ENCODE peak calls at places on chromosome 7, in six cellular contexts. V is hepatocyte, P is trophoblast cell, X is fibroblast of lung, A is GM23248, C is GM23338. G is an unnamed sample.
A peak's percentile ranks its signal among the peaks of the same experiment; 100 is the strongest.

GRCh38 chr7:27248911-27249723 is 6.5 kb downstream of the EVX1 start:
- DNase-seq in V (no peak), P (no peak), X (peak; percentile 46), A (peak; percentile 87), C (peak; percentile 37), G (no peak)

GRCh38 chr7:26197153-26198115 is 3.1 kb downstream of the HNRNPA2B1 start:
- DNase-seq in V (no peak), P (no peak), X (no peak), A (peak; percentile 46), C (no peak), G (no peak)

GRCh38 chr7:130721486-130722277 is 12.3 kb downstream of the KLF14 start:
- DNase-seq in V (peak; percentile 87), P (peak; percentile 81), X (peak; percentile 69), A (peak; percentile 84), C (peak; percentile 81), G (peak; percentile 65)

GRCh38 chr7:77649950-77650349 is 46.3 kb upstream of the RSBN1L start:
- DNase-seq in V (no peak), P (no peak), X (peak; percentile 74), A (peak; percentile 33), C (peak; percentile 11), G (no peak)

GRCh38 chr7:131106681-131107342 is 220.9 kb upstream of the MKLN1 start:
- DNase-seq in V (peak; percentile 50), P (no peak), X (peak; percentile 4), A (peak; percentile 66), C (peak; percentile 55), G (peak; percentile 65)

GRCh38 chr7:33757050-33757449 is 148.3 kb upstream of the BMPER start:
- DNase-seq in V (no peak), P (peak; percentile 86), X (peak; percentile 89), A (peak; percentile 91), C (no peak), G (no peak)

GRCh38 chr7:149685455-149685854 is 87.9 kb downstream of the ZNF467 start:
- DNase-seq in V (no peak), P (no peak), X (no peak), A (peak; percentile 56), C (no peak), G (no peak)

GRCh38 chr7:36153571-36154097 is 580 bp downstream of the EEPD1 start:
- DNase-seq in V (no peak), P (no peak), X (no peak), A (peak; percentile 33), C (peak; percentile 41), G (no peak)

GRCh38 chr7:19442016-19442785 is 266.6 kb downstream of the POLR1F start:
- DNase-seq in V (peak; percentile 60), P (peak; percentile 10), X (peak; percentile 53), A (peak; percentile 76), C (peak; percentile 75), G (no peak)

GRCh38 chr7:80826520-80827237 is 92.2 kb downstream of the SEMA3C start:
- DNase-seq in V (no peak), P (no peak), X (peak; percentile 94), A (peak; percentile 65), C (no peak), G (peak; percentile 17)

GRCh38 chr7:44325811-44326241 is 432 bp upstream of the CAMK2B start:
- DNase-seq in V (no peak), P (no peak), X (no peak), A (peak; percentile 28), C (peak; percentile 61), G (no peak)

GRCh38 chr7:54069843-54070242 is 472.3 kb upstream of the VSTM2A start:
- DNase-seq in V (no peak), P (no peak), X (no peak), A (no peak), C (no peak), G (no peak)

GRCh38 chr7:24831240-24831639 is 74.0 kb upstream of the GSDME start:
- DNase-seq in V (no peak), P (no peak), X (peak; percentile 77), A (peak; percentile 74), C (no peak), G (no peak)

GRCh38 chr7:44285561-44285960 is 39.8 kb downstream of the CAMK2B start:
- DNase-seq in V (no peak), P (no peak), X (no peak), A (no peak), C (no peak), G (no peak)

GRCh38 chr7:5595545-5596045 is 172.0 kb upstream of the TNRC18 start:
- DNase-seq in V (peak; percentile 39), P (peak; percentile 60), X (peak; percentile 79), A (peak; percentile 88), C (no peak), G (peak; percentile 52)

DNA sequence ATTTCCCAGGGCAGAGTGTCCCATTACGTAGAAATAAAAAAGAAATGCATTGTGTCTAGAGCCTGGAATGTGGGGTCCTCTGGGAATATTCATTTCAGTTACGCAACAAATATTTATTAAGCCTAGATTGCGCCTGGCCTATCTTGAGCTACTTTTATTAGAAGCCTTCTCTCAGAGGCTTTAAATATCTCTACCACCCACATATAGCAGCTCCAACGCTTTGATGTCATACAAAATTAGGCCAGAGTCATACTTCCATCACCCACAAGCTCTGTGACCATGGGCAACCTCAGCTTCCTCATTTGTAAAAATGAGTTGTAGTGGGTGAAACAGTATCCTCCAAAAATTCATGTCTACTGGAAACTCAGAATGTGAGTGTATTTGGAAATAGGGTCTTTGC is 24.9 kb upstream of the CARD11 start:
- DNase-seq in V (no peak), P (no peak), X (no peak), A (no peak), C (no peak), G (no peak)
- H3K4me2 ChIP-seq in V (no peak overlapping the region), P (no peak overlapping the region), X (no peak overlapping the region), A (no peak overlapping the region), C (no peak overlapping the region), G (no peak overlapping the region)

DNA sequence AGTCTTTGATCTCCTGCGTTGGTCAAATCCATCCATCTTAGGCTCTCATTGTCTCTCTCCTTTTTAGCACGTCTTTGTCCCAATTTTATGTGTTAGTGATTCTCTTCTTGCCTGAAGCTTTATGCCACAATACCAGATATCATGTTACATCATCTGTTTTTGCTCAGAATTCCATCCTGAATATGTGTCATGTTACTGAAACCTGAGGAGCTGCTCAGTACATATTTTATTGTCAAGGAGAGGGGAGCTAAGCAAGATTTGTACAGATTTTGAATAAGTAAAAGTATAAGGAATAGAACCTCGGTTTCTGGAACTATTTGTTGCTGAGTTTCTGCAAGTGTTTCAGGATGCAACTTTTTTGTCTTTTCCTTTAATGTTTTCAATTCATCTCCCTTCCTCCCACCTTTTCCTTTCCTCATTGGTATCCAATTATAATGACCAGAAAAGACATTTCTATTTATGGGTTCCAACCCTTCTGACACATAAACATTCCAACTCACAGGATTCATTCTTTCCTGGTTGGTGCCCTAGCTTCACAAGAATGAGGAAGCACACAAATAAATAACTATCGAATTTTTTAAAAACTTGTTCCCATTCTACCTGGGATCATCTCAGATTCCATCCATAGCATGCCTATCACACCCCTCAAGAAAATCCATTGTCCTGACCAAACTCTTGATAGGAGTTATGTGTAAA is 291.8 kb downstream of the CRPPA start:
- DNase-seq in V (no peak), P (no peak), X (peak; percentile 89), A (peak; percentile 81), C (no peak), G (peak; percentile 46)
- H2AFZ ChIP-seq in V (no peak overlapping the region), P (no peak overlapping the region), X (no peak overlapping the region), A (peak overlapping the region; percentile 68), C (no peak overlapping the region), G (peak overlapping the region; percentile 72)

GRCh38 chr7:29287366-29287765 is 92.8 kb downstream of the CHN2 start:
- DNase-seq in V (no peak), P (no peak), X (peak; percentile 95), A (peak; percentile 93), C (no peak), G (peak; percentile 85)

GRCh38 chr7:29284586-29285450 is 90.2 kb downstream of the CHN2 start:
- DNase-seq in V (no peak), P (no peak), X (no peak), A (no peak), C (no peak), G (no peak)

GRCh38 chr7:29288534-29289091 is 94.0 kb downstream of the CHN2 start:
- DNase-seq in V (no peak), P (no peak), X (no peak), A (no peak), C (no peak), G (no peak)

GRCh38 chr7:29285451-29285807 is 90.9 kb downstream of the CHN2 start:
- DNase-seq in V (no peak), P (peak; percentile 49), X (peak; percentile 97), A (peak; percentile 88), C (no peak), G (peak; percentile 88)

GRCh38 chr7:29285861-29286260 is 91.3 kb downstream of the CHN2 start:
- DNase-seq in V (no peak), P (no peak), X (no peak), A (no peak), C (no peak), G (no peak)
- H3K4me2 ChIP-seq in V (no peak overlapping the region), P (no peak overlapping the region), X (no peak overlapping the region), A (peak overlapping the region; percentile 18), C (no peak overlapping the region), G (no peak overlapping the region)

DNA sequence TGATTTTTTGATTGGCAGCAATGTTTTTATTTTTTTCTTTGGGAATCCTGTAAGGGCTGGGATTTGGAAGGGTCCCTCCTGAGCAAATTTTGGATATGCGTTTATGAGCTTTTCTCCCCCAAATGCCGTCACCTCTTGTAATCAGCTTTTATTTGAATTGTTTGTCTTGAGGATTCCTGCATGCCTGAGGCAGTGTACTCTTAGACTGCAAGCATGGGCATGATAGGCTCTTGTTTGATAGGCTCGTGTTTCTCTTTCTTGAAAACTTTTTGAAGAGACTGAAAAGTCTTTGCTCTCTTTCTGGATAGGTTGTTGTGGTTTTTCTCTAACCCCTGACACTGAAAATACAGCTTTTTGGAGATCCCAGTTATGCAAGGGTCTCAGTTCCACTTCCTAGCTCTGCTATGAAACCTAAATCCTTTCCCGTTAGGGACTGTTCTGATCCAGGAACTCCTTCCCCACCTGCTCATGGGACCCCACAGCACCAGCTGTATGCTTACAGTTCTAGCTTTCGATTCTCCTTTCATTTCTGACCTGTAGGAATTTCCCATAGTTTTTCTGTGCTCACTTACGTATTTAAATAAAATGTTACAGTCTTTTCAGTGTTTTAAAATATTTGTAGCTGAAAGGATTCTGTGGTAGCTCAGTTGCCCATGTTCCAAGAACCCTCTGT is 17.2 kb downstream of the TSPAN13 start:
- DNase-seq in V (no peak), P (no peak), X (no peak), A (no peak), C (peak; percentile 31), G (no peak)
- H2AFZ ChIP-seq in V (no peak overlapping the region), P (no peak overlapping the region), X (no peak overlapping the region), A (no peak overlapping the region), C (no peak overlapping the region), G (no peak overlapping the region)

DNA sequence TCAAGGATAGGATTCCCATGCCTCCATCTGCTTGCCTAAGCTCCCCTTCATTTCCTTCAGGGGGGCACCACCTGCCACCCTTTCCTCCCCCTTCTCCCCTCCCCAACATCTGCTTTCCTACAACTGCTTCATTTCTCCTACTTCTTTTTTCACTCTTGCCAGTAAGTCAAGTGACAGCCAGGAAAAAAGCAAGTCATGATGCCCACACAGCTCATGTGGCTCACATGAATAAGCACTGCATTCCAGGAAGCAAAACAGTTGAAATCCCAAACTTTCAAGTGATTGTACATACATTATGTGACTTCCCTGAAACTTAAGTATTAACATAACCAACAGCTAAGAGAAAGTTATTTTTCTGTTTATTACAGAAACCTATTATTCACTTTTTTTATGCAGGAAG is 78.6 kb downstream of the TNS3 start:
- DNase-seq in V (no peak), P (no peak), X (peak; percentile 73), A (peak; percentile 78), C (no peak), G (no peak)
- H3K4me2 ChIP-seq in V (no peak overlapping the region), P (no peak overlapping the region), X (no peak overlapping the region), A (peak overlapping the region; percentile 19), C (no peak overlapping the region), G (no peak overlapping the region)